ENCODE peak calls at places on chromosomes 13 and 19, in nine cellular contexts. J, G, Y, X, K, I, Q, H and U are unnamed samples.

GRCh38 chr13:21106089-21106488 is 44.7 kb upstream of the LATS2 start:
- DNase-seq in Q (no peak), I (no peak), J (no peak), X (peak; percentile 87), H (peak; percentile 73), G (peak; percentile 74), Y (peak; percentile 78), K (no peak), U (no peak)

GRCh38 chr19:51124216-51124615 is 490 bp upstream of the SIGLEC9 start:
- DNase-seq in Q (no peak), G (no peak), X (no peak), H (no peak), I (no peak), K (no peak), Y (no peak), J (no peak), U (no peak)

GRCh38 chr13:57858376-57858775 is 226.8 kb downstream of the PCDH17 start:
- DNase-seq in H (no peak), Q (no peak), K (no peak), I (no peak), G (no peak), J (no peak), Y (no peak), X (no peak), U (no peak)

GRCh38 chr13:68616600-68617222 is 1386.6 kb upstream of the PCDH9 start:
- DNase-seq in Q (no peak), J (no peak), X (no peak), H (no peak), Y (no peak), K (no peak), I (no peak), G (no peak), U (no peak)

GRCh38 chr19:47891923-47892666 is 6.0 kb upstream of the SULT2A1 start:
- DNase-seq in Q (no peak), K (no peak), G (no peak), I (no peak), H (peak; percentile 49), X (no peak), J (no peak), Y (no peak), U (no peak)

GRCh38 chr13:90365130-90365529 is 982.4 kb upstream of the MIR17HG start:
- DNase-seq in X (no peak), H (peak; percentile 43), Y (peak; percentile 16), Q (no peak), J (no peak), I (no peak), G (peak; percentile 1), K (no peak), U (no peak)

GRCh38 chr13:88649855-88650254 is 978.7 kb downstream of the SLITRK5 start:
- DNase-seq in Q (no peak), K (no peak), J (no peak), H (no peak), G (no peak), X (no peak), I (no peak), Y (no peak), U (no peak)

GRCh38 chr13:94595006-94595942 is 678 bp downstream of the TGDS start:
- DNase-seq in Y (peak; percentile 7), X (peak; percentile 36), H (peak; percentile 32), Q (no peak), I (peak; percentile 62), G (peak; percentile 30), K (peak; percentile 13), J (peak; percentile 41), U (no peak)

GRCh38 chr13:50228527-50228926 is 213.3 kb downstream of the KCNRG start:
- DNase-seq in K (no peak), X (no peak), I (no peak), H (no peak), G (no peak), J (no peak), Y (no peak), Q (no peak), U (no peak)

GRCh38 chr19:13171146-13171545 is 20.9 kb downstream of the IER2 start:
- DNase-seq in X (no peak), J (no peak), Q (no peak), G (no peak), I (no peak), Y (no peak), K (no peak), H (no peak), U (no peak)

GRCh38 chr13:92297971-92298942 is 899.8 kb downstream of the GPC5 start:
- DNase-seq in I (no peak), K (no peak), Y (no peak), J (no peak), H (no peak), Q (no peak), X (no peak), G (no peak), U (no peak)

GRCh38 chr19:7831452-7831851 is 1.4 kb downstream of the EVI5L start:
- DNase-seq in Q (peak; percentile 54), K (no peak), Y (no peak), H (peak; percentile 36), I (no peak), G (peak; percentile 61), J (no peak), X (peak; percentile 72), U (no peak)

GRCh38 chr13:109427148-109427547 is 359.2 kb downstream of the IRS2 start:
- DNase-seq in J (no peak), Q (no peak), G (peak; percentile 6), K (no peak), H (peak; percentile 59), Y (peak; percentile 39), X (no peak), I (no peak), U (no peak)

GRCh38 chr13:111329641-111330040 is 9.2 kb downstream of the TEX29 start:
- DNase-seq in J (no peak), I (no peak), Y (no peak), G (no peak), K (no peak), H (no peak), X (no peak), Q (no peak), U (no peak)

GRCh38 chr13:103351035-103351828 is 285.0 kb upstream of the SLC10A2 start:
- DNase-seq in Y (peak; percentile 87), I (no peak), J (no peak), H (peak; percentile 56), G (no peak), K (no peak), Q (no peak), X (no peak), U (no peak)

GRCh38 chr19:48737360-48737998 is 2.9 kb downstream of the RASIP1 start:
- DNase-seq in I (no peak), G (no peak), H (no peak), X (no peak), Y (no peak), J (no peak), K (no peak), Q (no peak), U (no peak)